ENCODE peak calls at places on chromosomes 6 and 20, in four cellular contexts. One of them, this sample, is unnamed.

GRCh38 chr6:38518511-38519304 is 121.0 kb downstream of the BTBD9 start:
- DNase-seq in H1: no peak
- DNase-seq in HCT116: no peak
- DNase-seq in K562: no peak
- DNase-seq in this sample: no peak

GRCh38 chr6:120157873-120158272 is 808.3 kb upstream of the MAN1A1 start:
- DNase-seq in K562: no peak
- DNase-seq in HCT116: no peak
- DNase-seq in H1: no peak
- DNase-seq in this sample: no peak

GRCh38 chr6:132659082-132659481 is at the start of gene TAAR1:
- DNase-seq in HCT116: no peak
- DNase-seq in K562: no peak
- DNase-seq in H1: no peak
- DNase-seq in this sample: no peak

GRCh38 chr6:155080876-155081845 is 86.0 kb downstream of the TIAM2 start:
- DNase-seq in HCT116: no peak
- DNase-seq in H1: no peak
- DNase-seq in K562: no peak
- DNase-seq in this sample: no peak

GRCh38 chr20:51062065-51062464 is 39.2 kb upstream of the KCNG1 start:
- DNase-seq in HCT116: no peak
- DNase-seq in K562: no peak
- DNase-seq in H1: no peak
- DNase-seq in this sample: no peak

GRCh38 chr6:10175330-10175729 is 239.5 kb downstream of the TFAP2A start:
- DNase-seq in H1: no peak
- DNase-seq in HCT116: no peak
- DNase-seq in K562: no peak
- DNase-seq in this sample: no peak

GRCh38 chr20:63505281-63505680 is 6.4 kb upstream of the EEF1A2 start:
- DNase-seq in K562: no peak
- DNase-seq in H1: no peak
- DNase-seq in HCT116: no peak
- DNase-seq in this sample: no peak

GRCh38 chr20:43731469-43731868 is 4.7 kb upstream of the GTSF1L start:
- DNase-seq in H1: no peak
- DNase-seq in HCT116: no peak
- DNase-seq in K562: peak; percentile 45
- DNase-seq in this sample: no peak

GRCh38 chr6:124080483-124080882 is 276.8 kb downstream of the NKAIN2 start:
- DNase-seq in K562: no peak
- DNase-seq in HCT116: no peak
- DNase-seq in H1: no peak
- DNase-seq in this sample: no peak

GRCh38 chr6:40369891-40370290 is 217.3 kb downstream of the LRFN2 start:
- DNase-seq in K562: no peak
- DNase-seq in HCT116: no peak
- DNase-seq in H1: no peak
- DNase-seq in this sample: no peak

GRCh38 chr6:36127462-36128016 is 2.8 kb upstream of the MAPK13 start:
- DNase-seq in H1: no peak
- DNase-seq in K562: peak; percentile 89
- DNase-seq in HCT116: no peak
- DNase-seq in this sample: peak; percentile 56

DNA sequence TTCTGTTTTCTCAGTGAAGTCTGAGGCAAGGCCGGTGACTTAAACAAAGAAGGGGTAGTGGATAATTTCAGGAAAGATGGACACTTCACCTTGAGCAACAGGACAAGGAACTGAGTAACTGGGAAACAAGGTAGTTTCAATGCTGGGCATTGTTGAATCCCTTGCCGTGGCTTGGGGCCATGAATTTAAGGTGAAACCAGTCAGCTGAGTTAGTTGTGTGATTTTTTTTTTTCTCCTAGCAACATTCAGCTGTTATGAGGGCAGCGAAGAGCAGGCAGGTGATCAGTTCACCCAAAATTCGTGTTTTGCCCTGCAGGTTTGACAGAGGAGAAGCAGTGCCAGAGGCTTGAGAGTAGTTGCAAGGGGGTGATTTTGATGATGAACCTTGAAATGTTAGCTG is 6.8 kb downstream of the BICRAL start:
- DNase-seq in K562: no peak
- DNase-seq in H1: no peak
- DNase-seq in HCT116: no peak
- DNase-seq in this sample: no peak
- TF ChIP-seq SIN3A in K562: no peak
- TF ChIP-seq SIN3A in H1: no peak
- TF ChIP-seq SIN3A in HCT116: no peak
- TF ChIP-seq SIN3A in this sample: no peak

GRCh38 chr6:14091329-14091978 is 26.1 kb upstream of the CD83 start:
- DNase-seq in H1: no peak
- DNase-seq in HCT116: no peak
- DNase-seq in K562: no peak
- DNase-seq in this sample: no peak

GRCh38 chr6:14085176-14085787 is 32.3 kb upstream of the CD83 start:
- DNase-seq in K562: no peak
- DNase-seq in HCT116: no peak
- DNase-seq in H1: no peak
- DNase-seq in this sample: no peak

GRCh38 chr6:14086701-14087100 is 30.9 kb upstream of the CD83 start:
- DNase-seq in K562: peak; percentile 15
- DNase-seq in HCT116: no peak
- DNase-seq in H1: no peak
- DNase-seq in this sample: no peak

GRCh38 chr6:14089224-14089623 is 28.3 kb upstream of the CD83 start:
- DNase-seq in K562: no peak
- DNase-seq in H1: no peak
- DNase-seq in HCT116: no peak
- DNase-seq in this sample: no peak

GRCh38 chr6:14088600-14089168 is 28.9 kb upstream of the CD83 start:
- DNase-seq in HCT116: no peak
- DNase-seq in K562: no peak
- DNase-seq in H1: no peak
- DNase-seq in this sample: no peak
- H3K4me3 ChIP-seq in HCT116: no peak overlapping the region
- H3K4me3 ChIP-seq in K562: no peak overlapping the region
- H3K4me3 ChIP-seq in H1: no peak overlapping the region
- H3K4me3 ChIP-seq in this sample: no peak overlapping the region

DNA sequence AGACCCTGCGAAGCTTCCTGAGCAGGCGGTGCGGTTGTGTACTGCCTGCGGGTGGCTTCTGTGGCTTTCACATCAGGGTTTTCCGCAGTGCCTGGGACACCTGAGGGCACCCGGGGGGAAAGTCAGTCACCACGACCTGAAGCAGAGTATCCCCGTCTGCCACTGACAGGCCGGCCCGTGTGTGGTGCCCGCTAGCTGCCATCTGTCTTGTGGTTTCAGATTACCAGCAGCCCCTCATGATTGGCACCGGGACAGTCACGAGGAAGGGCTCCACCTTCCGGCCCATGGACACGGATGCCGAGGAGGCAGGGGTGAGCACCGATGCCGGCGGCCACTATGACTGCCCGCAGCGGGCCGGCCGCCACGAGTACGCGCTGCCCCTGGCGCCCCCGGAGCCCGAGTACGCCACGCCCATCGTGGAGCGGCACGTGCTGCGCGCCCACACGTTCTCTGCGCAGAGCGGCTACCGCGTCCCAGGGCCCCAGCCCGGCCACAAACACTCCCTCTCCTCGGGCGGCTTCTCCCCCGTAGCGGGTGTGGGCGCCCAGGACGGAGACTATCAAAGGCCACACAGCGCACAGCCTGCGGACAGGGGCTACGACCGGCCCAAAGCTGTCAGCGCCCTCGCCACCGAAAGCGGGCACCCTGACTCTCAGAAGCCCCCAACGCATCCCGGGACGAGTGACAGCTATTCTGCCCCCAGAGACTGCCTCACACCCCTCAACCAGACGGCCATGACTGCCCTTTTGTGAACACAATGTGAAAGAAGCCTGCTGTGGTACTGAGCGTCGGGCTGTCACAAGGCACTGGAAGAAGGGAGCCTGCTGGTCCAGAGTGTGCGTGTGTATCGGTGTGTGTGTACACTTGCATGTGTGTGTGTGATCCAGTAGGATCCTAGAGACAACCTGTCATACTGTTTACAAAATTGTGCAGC is 54.4 kb downstream of the GOPC start:
- DNase-seq in HCT116: no peak
- DNase-seq in H1: no peak
- DNase-seq in K562: no peak
- DNase-seq in this sample: no peak
- TF ChIP-seq SIN3A in HCT116: no peak
- TF ChIP-seq SIN3A in H1: peak; percentile 40
- TF ChIP-seq SIN3A in K562: no peak
- TF ChIP-seq SIN3A in this sample: no peak

GRCh38 chr6:111674413-111674812 is 68.7 kb upstream of the TRAF3IP2 start:
- DNase-seq in H1: no peak
- DNase-seq in HCT116: no peak
- DNase-seq in K562: no peak
- DNase-seq in this sample: no peak

GRCh38 chr6:111674882-111675281 is 69.2 kb upstream of the TRAF3IP2 start:
- DNase-seq in K562: no peak
- DNase-seq in H1: no peak
- DNase-seq in HCT116: no peak
- DNase-seq in this sample: no peak

GRCh38 chr6:111677186-111677990 is 71.7 kb upstream of the TRAF3IP2 start:
- DNase-seq in K562: no peak
- DNase-seq in H1: no peak
- DNase-seq in HCT116: no peak
- DNase-seq in this sample: no peak

GRCh38 chr6:111673871-111674270 is 68.2 kb upstream of the TRAF3IP2 start:
- DNase-seq in H1: no peak
- DNase-seq in K562: no peak
- DNase-seq in HCT116: no peak
- DNase-seq in this sample: no peak

DNA sequence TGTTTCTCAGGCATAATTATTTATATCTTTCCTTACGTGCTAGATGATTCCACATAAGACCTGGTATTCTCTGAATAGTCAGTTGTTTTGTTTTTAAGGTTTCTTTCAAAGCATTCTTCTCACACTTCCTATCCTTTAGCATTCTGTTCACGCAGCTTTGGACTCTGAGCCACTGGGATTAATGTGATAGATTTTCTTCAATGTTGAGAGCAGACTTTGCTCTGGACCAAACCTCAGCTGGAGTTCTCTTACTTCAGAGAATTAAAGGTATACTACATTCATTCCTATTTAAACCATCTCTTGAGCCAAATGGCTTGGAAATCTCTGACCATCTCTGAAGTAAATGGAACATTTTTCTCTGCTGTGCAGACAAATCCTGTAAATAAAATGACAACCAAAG is 70.7 kb upstream of the TRAF3IP2 start:
- DNase-seq in HCT116: no peak
- DNase-seq in H1: no peak
- DNase-seq in K562: no peak
- DNase-seq in this sample: no peak
- H3K4me3 ChIP-seq in HCT116: no peak overlapping the region
- H3K4me3 ChIP-seq in H1: no peak overlapping the region
- H3K4me3 ChIP-seq in K562: no peak overlapping the region
- H3K4me3 ChIP-seq in this sample: no peak overlapping the region

GRCh38 chr6:130913119-130913518 is 85.9 kb downstream of the SMLR1 start:
- DNase-seq in H1: no peak
- DNase-seq in K562: peak; percentile 53
- DNase-seq in HCT116: no peak
- DNase-seq in this sample: no peak
- TF ChIP-seq SIN3A in H1: no peak
- TF ChIP-seq SIN3A in K562: no peak
- TF ChIP-seq SIN3A in HCT116: no peak
- TF ChIP-seq SIN3A in this sample: no peak

DNA sequence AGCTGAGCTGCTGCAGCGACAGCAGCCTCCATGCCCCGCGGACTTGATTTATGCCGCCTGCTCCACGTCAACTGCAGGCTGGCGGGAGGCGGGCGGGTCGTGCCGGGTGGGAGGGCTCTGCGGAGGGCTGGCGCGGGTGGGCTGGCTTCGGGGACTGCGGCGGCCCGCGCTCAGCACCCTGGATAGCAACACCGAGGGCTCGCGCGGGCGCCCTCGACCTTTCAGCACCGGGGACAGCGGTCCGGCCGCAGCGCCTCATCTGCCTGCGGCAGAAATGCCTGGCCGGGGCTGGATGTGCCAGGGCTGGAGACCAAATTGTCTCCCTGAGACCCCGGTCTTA is 792 bp downstream of the SNAP25 start:
- DNase-seq in K562: peak; percentile 65
- DNase-seq in H1: peak; percentile 95
- DNase-seq in HCT116: no peak
- DNase-seq in this sample: no peak
- H3K4me3 ChIP-seq in K562: no peak overlapping the region
- H3K4me3 ChIP-seq in H1: peak overlapping the region; percentile 53
- H3K4me3 ChIP-seq in HCT116: peak overlapping the region; percentile 49
- H3K4me3 ChIP-seq in this sample: peak overlapping the region; percentile 51

DNA sequence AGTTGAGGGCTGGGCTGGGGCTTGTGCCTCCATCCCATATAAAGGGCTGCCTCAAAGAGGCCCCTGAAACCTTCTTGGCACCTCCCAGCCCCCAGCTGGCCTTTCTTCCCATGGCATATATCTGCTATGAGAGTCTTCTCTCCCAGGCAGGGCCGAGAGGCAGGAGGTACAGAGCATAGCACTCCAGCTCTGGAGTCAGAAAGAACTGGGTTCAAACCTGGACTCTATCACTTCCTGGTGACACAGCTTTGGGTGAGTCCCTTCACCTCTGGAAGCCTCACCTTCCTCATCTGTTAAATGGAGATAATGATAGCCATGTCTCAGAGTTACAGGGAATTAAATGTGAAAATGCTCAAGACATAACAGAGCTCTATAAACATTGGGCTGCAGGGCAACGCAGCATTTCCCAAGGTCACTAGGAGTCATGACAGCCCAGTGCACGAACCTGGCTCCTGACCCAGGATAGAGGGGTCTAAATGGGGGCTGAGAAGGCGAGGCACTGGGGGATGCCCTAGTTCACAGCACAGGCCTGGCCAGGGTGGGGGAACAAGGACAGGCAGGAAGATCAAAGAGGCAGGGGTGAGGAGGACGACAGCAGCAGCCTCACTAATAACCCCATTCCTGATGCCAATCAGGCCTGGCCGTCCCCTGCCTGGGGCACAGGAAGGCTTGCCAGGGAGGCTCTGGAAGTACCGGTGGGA is 1.9 kb downstream of the FAM83C start:
- DNase-seq in H1: no peak
- DNase-seq in K562: no peak
- DNase-seq in HCT116: no peak
- DNase-seq in this sample: no peak
- TF ChIP-seq SIN3A in H1: no peak
- TF ChIP-seq SIN3A in K562: no peak
- TF ChIP-seq SIN3A in HCT116: no peak
- TF ChIP-seq SIN3A in this sample: no peak

DNA sequence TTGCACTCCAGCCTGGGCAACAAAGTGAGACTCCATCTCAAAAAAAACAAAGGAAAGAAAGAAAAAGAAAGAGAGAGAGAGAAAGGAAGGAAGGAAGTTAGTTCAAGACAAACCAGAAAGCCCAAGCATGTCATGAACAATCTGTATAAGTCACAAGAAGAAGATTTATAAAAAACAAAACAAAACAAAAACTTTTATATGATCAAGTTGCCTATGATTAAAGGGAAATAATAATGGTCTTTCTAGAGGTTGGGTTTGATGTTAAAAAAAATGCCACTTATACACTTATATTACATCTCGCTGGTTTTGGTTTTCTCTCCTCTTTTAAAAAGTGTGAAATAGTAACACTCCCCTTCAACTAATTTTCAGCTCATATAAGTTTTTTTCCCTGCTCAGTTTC is 146.2 kb upstream of the CARMIL1 start:
- DNase-seq in HCT116: no peak
- DNase-seq in H1: no peak
- DNase-seq in K562: no peak
- DNase-seq in this sample: no peak
- H3K4me3 ChIP-seq in HCT116: no peak overlapping the region
- H3K4me3 ChIP-seq in H1: no peak overlapping the region
- H3K4me3 ChIP-seq in K562: no peak overlapping the region
- H3K4me3 ChIP-seq in this sample: no peak overlapping the region

GRCh38 chr6:72977114-72977513 is 248.2 kb downstream of the KHDC1L start:
- DNase-seq in K562: no peak
- DNase-seq in HCT116: no peak
- DNase-seq in H1: no peak
- DNase-seq in this sample: no peak
- TF ChIP-seq SIN3A in K562: no peak
- TF ChIP-seq SIN3A in HCT116: no peak
- TF ChIP-seq SIN3A in H1: no peak
- TF ChIP-seq SIN3A in this sample: no peak

This sample was measured in Panc1.